ENCODE peak calls at places on chromosome X, in seven cellular contexts. S, O, W, L, M, D and C are unnamed samples.

GRCh38 chrX:109872021-109872730 is 130.7 kb upstream of the TMEM164 start:
- DNase-seq in S (no peak), O (no peak), W (no peak), L (peak), M (no peak), D (no peak), C (no peak)

GRCh38 chrX:88586317-88586716 is 160.7 kb upstream of the CPXCR1 start:
- DNase-seq in S (no peak), O (no peak), W (no peak), L (no peak), M (no peak), D (no peak), C (no peak)

GRCh38 chrX:17563515-17563914 is 173.8 kb upstream of the SCML1 start:
- DNase-seq in S (no peak), O (no peak), W (no peak), L (peak), M (no peak), D (no peak), C (no peak)

GRCh38 chrX:48695524-48695875 is 1.0 kb upstream of the SUV39H1 start:
- DNase-seq in S (no peak), O (no peak), W (no peak), L (no peak), M (peak), D (no peak), C (peak)

GRCh38 chrX:1264556-1264955 is 4.1 kb upstream of the CSF2RA start:
- DNase-seq in S (no peak), O (no peak), W (no peak), L (no peak), M (no peak), D (no peak), C (no peak)

GRCh38 chrX:150731795-150732194 is 38.6 kb downstream of the MTMR1 start:
- DNase-seq in S (no peak), O (no peak), W (no peak), L (peak), M (no peak), D (no peak), C (no peak)

GRCh38 chrX:15882704-15883539 is 28.3 kb upstream of the AP1S2 start:
- DNase-seq in S (no peak), O (no peak), W (no peak), L (no peak), M (peak), D (no peak), C (no peak)

GRCh38 chrX:16826207-16826606 is 39.9 kb downstream of the TXLNG start:
- DNase-seq in S (no peak), O (no peak), W (no peak), L (peak), M (peak), D (peak), C (no peak)

GRCh38 chrX:85836868-85837267 is 210.5 kb downstream of the CHM start:
- DNase-seq in S (no peak), O (no peak), W (no peak), L (peak), M (no peak), D (no peak), C (no peak)

GRCh38 chrX:69741706-69742105 is 125.8 kb downstream of the EDA start:
- DNase-seq in S (no peak), O (no peak), W (no peak), L (no peak), M (no peak), D (no peak), C (no peak)

GRCh38 chrX:134743121-134743520 is 84.8 kb upstream of the PLAC1 start:
- DNase-seq in S (no peak), O (no peak), W (no peak), L (peak), M (no peak), D (no peak), C (no peak)

GRCh38 chrX:46979340-46979739 is 67.1 kb downstream of the JADE3 start:
- DNase-seq in S (no peak), O (no peak), W (no peak), L (peak), M (no peak), D (no peak), C (no peak)

GRCh38 chrX:15738686-15739016 is 581 bp downstream of the CA5B start:
- DNase-seq in S (no peak), O (no peak), W (no peak), L (no peak), M (peak), D (no peak), C (no peak)

GRCh38 chrX:119606508-119607389 is 525 bp upstream of the NKRF start:
- DNase-seq in S (no peak), O (no peak), W (peak), L (no peak), M (no peak), D (no peak), C (no peak)

GRCh38 chrX:119692241-119693031 is 532 bp downstream of the SEPTIN6 start:
- DNase-seq in S (peak), O (no peak), W (no peak), L (peak), M (peak), D (peak), C (peak)

GRCh38 chrX:118655561-118656246 is 71.7 kb upstream of the IL13RA1 start:
- DNase-seq in S (no peak), O (no peak), W (no peak), L (peak), M (peak), D (no peak), C (no peak)

GRCh38 chrX:7155163-7155562 is 7.2 kb upstream of the PUDP start:
- DNase-seq in S (no peak), O (no peak), W (no peak), L (no peak), M (no peak), D (no peak), C (no peak)

GRCh38 chrX:63746278-63746677 is 38.7 kb downstream of the ARHGEF9 start:
- DNase-seq in S (no peak), O (no peak), W (peak), L (no peak), M (no peak), D (no peak), C (no peak)

GRCh38 chrX:148417934-148418333 is 82.5 kb upstream of the AFF2 start:
- DNase-seq in S (no peak), O (no peak), W (no peak), L (no peak), M (peak), D (no peak), C (no peak)

GRCh38 chrX:18210470-18210869 is 10.2 kb downstream of the BEND2 start:
- DNase-seq in S (no peak), O (no peak), W (no peak), L (peak), M (peak), D (peak), C (no peak)

GRCh38 chrX:150566734-150567182 is 1.7 kb upstream of the MTM1 start:
- DNase-seq in S (no peak), O (no peak), W (no peak), L (no peak), M (no peak), D (no peak), C (no peak)

GRCh38 chrX:152070186-152070585 is 68.2 kb downstream of the MAGEA10 start:
- DNase-seq in S (no peak), O (no peak), W (no peak), L (no peak), M (peak), D (no peak), C (no peak)

GRCh38 chrX:7798327-7798726 is 44.6 kb upstream of the VCX start:
- DNase-seq in S (no peak), O (no peak), W (no peak), L (no peak), M (no peak), D (no peak), C (no peak)

GRCh38 chrX:12885508-12885907 is 18.6 kb downstream of the TLR7 start:
- DNase-seq in S (no peak), O (no peak), W (no peak), L (no peak), M (no peak), D (no peak), C (no peak)

GRCh38 chrX:129495941-129496340 is 27.3 kb downstream of the SMARCA1 start:
- DNase-seq in S (no peak), O (no peak), W (no peak), L (peak), M (no peak), D (no peak), C (no peak)

GRCh38 chrX:84737471-84737871 is 235.2 kb upstream of the HDX start:
- DNase-seq in S (no peak), O (no peak), W (no peak), L (peak), M (no peak), D (no peak), C (no peak)

GRCh38 chrX:44012484-44013096 is 39.4 kb upstream of the NDP start:
- DNase-seq in S (no peak), O (peak), W (no peak), L (peak), M (peak), D (no peak), C (no peak)

GRCh38 chrX:133921764-133922389 is 63.5 kb downstream of the GPC3 start:
- DNase-seq in S (no peak), O (no peak), W (no peak), L (peak), M (no peak), D (peak), C (peak)

GRCh38 chrX:52979568-52979967 is 21.2 kb upstream of the FAM156A start:
- DNase-seq in S (no peak), O (no peak), W (no peak), L (no peak), M (no peak), D (no peak), C (peak)

GRCh38 chrX:110317079-110317819 is 636 bp downstream of the AMMECR1 start:
- DNase-seq in S (peak), O (peak), W (no peak), L (peak), M (peak), D (peak), C (peak)

GRCh38 chrX:110346681-110347080 is 12.0 kb upstream of the RTL9 start:
- DNase-seq in S (no peak), O (no peak), W (no peak), L (no peak), M (no peak), D (peak), C (peak)

GRCh38 chrX:97452283-97452682 is 568.6 kb downstream of the RPA4 start:
- DNase-seq in S (no peak), O (no peak), W (no peak), L (no peak), M (no peak), D (no peak), C (no peak)

GRCh38 chrX:14508025-14508690 is 21.2 kb upstream of the GLRA2 start:
- DNase-seq in S (no peak), O (no peak), W (no peak), L (no peak), M (peak), D (no peak), C (no peak)

GRCh38 chrX:2425281-2426071 is 75.3 kb downstream of the DHRSX start:
- DNase-seq in S (no peak), O (no peak), W (no peak), L (peak), M (peak), D (no peak), C (peak)